ENCODE peak calls at places on chromosomes 16 and 17, in four cellular contexts. X, M, V and Z are unnamed samples.
A peak's percentile ranks its signal among the peaks of the same experiment; 100 is the strongest.

GRCh38 chr16:53546988-53547391 is 44.0 kb upstream of the AKTIP start:
- DNase-seq in X (no peak), M (no peak), V (no peak), Z (peak; percentile 6)

GRCh38 chr17:61837175-61838051 is 25.9 kb downstream of the BRIP1 start:
- DNase-seq in X (peak; percentile 19), M (peak; percentile 50), V (peak; percentile 56), Z (peak; percentile 37)

GRCh38 chr17:79437081-79437480 is 173.8 kb downstream of the RBFOX3 start:
- DNase-seq in X (no peak), M (no peak), V (no peak), Z (no peak)

GRCh38 chr17:79792984-79793923 is 3.6 kb downstream of the CBX8 start:
- DNase-seq in X (no peak), M (no peak), V (peak; percentile 80), Z (no peak)

GRCh38 chr17:16027708-16028584 is 28.3 kb downstream of the TTC19 start:
- DNase-seq in X (peak; percentile 7), M (no peak), V (peak; percentile 97), Z (peak; percentile 92)

GRCh38 chr17:14886200-14886739 is 378.9 kb downstream of the PMP22 start:
- DNase-seq in X (no peak), M (no peak), V (no peak), Z (peak; percentile 44)

GRCh38 chr16:49018259-49018931 is 263.2 kb downstream of the CBLN1 start:
- DNase-seq in X (no peak), M (no peak), V (no peak), Z (no peak)

GRCh38 chr17:32520737-32521399 is 34.1 kb downstream of the CDK5R1 start:
- DNase-seq in X (no peak), M (no peak), V (no peak), Z (no peak)

GRCh38 chr17:65531508-65532431 is 29.7 kb downstream of the AXIN2 start:
- DNase-seq in X (no peak), M (peak; percentile 49), V (peak; percentile 60), Z (no peak)
- TF ChIP-seq CTCF in X (no peak), M (peak; percentile 64), V (peak; percentile 46), Z (no peak)

GRCh38 chr17:28347261-28347891 is 10.0 kb downstream of the POLDIP2 start:
- DNase-seq in X (no peak), M (no peak), V (peak; percentile 97), Z (peak; percentile 90)
- TF ChIP-seq CTCF in X (no peak), M (no peak), V (no peak), Z (no peak)

DNA sequence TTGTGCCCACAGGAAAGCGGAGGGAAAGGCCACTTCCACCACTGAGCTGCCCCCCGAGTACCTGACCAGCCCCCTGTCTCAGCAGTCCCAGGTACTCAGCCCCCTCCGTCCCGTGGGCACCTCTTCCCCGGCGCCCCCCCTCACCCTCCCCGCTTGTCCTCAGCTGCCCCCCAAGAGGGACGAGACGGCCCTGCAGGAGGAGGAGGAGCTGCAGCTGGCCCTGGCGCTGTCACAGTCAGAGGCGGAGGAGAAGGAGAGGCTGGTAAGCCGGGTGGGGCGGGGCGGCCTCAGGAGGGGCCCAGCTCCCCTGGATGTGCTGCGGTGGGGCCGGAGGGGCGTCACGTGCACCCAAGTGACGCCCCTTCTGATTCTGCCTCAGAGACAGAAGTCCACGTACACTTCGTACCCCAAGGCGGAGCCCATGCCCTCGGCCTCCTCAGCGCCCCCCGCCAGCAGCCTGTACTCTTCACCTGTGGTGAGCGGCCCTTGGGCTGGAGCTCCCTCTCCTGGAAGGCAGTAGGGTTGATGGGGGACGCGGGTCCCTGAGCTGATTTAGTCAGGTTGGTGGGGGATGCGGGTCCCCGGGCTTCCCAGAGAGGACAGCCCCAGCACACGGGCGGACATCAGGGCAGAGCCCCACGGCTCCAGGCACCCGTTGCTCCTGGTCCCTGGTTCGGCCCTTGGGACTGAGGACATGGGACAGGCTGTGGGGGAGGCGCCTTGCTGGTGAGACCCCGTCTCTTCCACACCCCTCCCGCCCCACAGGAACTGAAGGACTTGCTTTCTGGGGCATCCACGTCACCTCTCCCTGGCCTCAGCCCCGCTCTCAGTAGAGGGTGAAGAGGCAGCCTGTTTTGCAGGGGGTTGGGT is 9.4 kb upstream of the MRPL12 start:
- DNase-seq in X (no peak), M (no peak), V (no peak), Z (no peak)
- TF ChIP-seq CTCF in X (no peak), M (no peak), V (no peak), Z (no peak)

DNA sequence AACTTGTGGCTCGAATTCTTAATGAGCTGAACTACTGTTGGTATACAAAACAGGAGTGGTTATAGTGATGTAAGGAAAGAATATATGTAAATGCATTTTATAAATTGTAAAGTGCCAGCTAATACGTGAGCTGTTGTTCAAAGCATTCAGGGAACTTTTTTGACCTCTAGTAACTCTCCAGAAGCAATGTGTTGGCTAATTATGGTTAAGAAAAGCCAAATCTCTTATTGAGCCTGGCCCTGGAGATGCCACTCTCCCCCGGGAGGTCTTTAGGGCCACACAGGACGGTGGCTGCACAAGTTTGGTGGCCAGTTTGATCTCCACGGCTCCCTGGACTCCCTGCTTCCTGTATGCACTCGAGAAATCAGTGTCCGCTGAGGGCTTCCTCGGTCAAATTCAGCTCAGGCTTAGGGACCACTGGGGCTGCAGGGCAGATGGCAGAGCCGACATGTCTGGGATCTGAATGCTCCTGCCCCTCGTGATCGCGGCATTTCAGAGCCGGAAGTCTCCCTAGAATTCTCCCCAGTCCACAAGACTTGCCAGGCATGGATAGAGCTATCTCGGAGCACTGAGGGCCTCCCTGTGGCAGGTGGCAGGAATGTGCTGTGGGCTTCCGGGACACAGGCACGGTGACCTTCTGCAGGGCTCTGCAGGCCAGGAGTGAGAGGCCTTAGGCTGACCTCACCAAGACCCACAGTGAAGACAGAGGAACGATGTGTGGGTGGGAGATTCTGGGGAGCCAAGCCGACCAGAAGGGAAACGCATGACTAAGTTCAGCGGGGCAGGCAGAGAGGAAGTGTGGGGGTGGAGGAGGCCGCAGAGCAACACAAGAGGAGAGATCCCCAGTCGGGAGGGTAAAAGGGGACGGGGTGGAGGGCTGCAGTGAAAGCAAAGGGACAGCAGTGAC is 18.6 kb upstream of the PITPNM3 start:
- DNase-seq in X (no peak), M (no peak), V (peak; percentile 79), Z (peak; percentile 55)
- TF ChIP-seq CTCF in X (no peak), M (no peak), V (no peak), Z (no peak)